ENCODE peak calls at places on chromosomes 5 and 9, in four cellular contexts. One of them, this sample, is unnamed. For H3K4me1 and H3K9me3, the result is how much of the 10 kb centered on the place peaks cover.

GRCh38 chr5:134533115-134533815 is 7.8 kb downstream of the JADE2 start:
- DNase-seq in gastrocnemius medialis: peak
- DNase-seq in Peyer's patch: no peak
- DNase-seq in sigmoid colon: peak
- DNase-seq in this sample: peak

GRCh38 chr5:16679863-16680262 is 63.1 kb upstream of the RETREG1 start:
- DNase-seq in gastrocnemius medialis: no peak
- DNase-seq in Peyer's patch: no peak
- DNase-seq in sigmoid colon: no peak
- DNase-seq in this sample: no peak

GRCh38 chr9:1100945-1101344 is 50.8 kb downstream of the DMRT2 start:
- DNase-seq in gastrocnemius medialis: peak
- DNase-seq in Peyer's patch: no peak
- DNase-seq in sigmoid colon: no peak
- DNase-seq in this sample: no peak

GRCh38 chr9:79037338-79037737 is 534.4 kb upstream of the TLE4 start:
- DNase-seq in Peyer's patch: no peak
- DNase-seq in sigmoid colon: no peak
- DNase-seq in gastrocnemius medialis: no peak
- DNase-seq in this sample: no peak

GRCh38 chr5:148384389-148384756 is 615 bp downstream of the FBXO38 start:
- DNase-seq in Peyer's patch: no peak
- DNase-seq in sigmoid colon: no peak
- DNase-seq in gastrocnemius medialis: no peak
- DNase-seq in this sample: no peak

GRCh38 chr5:143699121-143699520 is 112.8 kb upstream of the HMHB1 start:
- DNase-seq in gastrocnemius medialis: no peak
- DNase-seq in sigmoid colon: no peak
- DNase-seq in Peyer's patch: no peak
- DNase-seq in this sample: no peak

GRCh38 chr5:14749579-14750091 is 85.1 kb downstream of the OTULIN start:
- DNase-seq in sigmoid colon: no peak
- DNase-seq in gastrocnemius medialis: no peak
- DNase-seq in Peyer's patch: no peak
- DNase-seq in this sample: no peak

GRCh38 chr9:111854799-111855198 is 41.8 kb upstream of the UGCG start:
- DNase-seq in sigmoid colon: no peak
- DNase-seq in gastrocnemius medialis: no peak
- DNase-seq in Peyer's patch: no peak
- DNase-seq in this sample: no peak

GRCh38 chr5:92560698-92561361 is 1020.2 kb downstream of the NR2F1-AS1 start:
- DNase-seq in gastrocnemius medialis: no peak
- DNase-seq in sigmoid colon: no peak
- DNase-seq in Peyer's patch: no peak
- DNase-seq in this sample: no peak

GRCh38 chr5:178069909-178070308 is 43.4 kb upstream of the N4BP3 start:
- DNase-seq in Peyer's patch: peak
- DNase-seq in gastrocnemius medialis: no peak
- DNase-seq in sigmoid colon: no peak
- DNase-seq in this sample: no peak

GRCh38 chr9:89854715-89855475 is 250.1 kb downstream of the GADD45G start:
- DNase-seq in Peyer's patch: peak
- DNase-seq in sigmoid colon: peak
- DNase-seq in gastrocnemius medialis: no peak
- DNase-seq in this sample: no peak

GRCh38 chr9:131755541-131756198 is 15.8 kb upstream of the RAPGEF1 start:
- DNase-seq in sigmoid colon: peak
- DNase-seq in Peyer's patch: peak
- DNase-seq in gastrocnemius medialis: peak
- DNase-seq in this sample: peak

GRCh38 chr9:36128331-36128730 is 8.2 kb upstream of the GLIPR2 start:
- DNase-seq in sigmoid colon: no peak
- DNase-seq in Peyer's patch: no peak
- DNase-seq in gastrocnemius medialis: no peak
- DNase-seq in this sample: no peak

GRCh38 chr5:131252824-131253171 is 11.1 kb upstream of the CDC42SE2 start:
- DNase-seq in Peyer's patch: peak
- DNase-seq in gastrocnemius medialis: peak
- DNase-seq in sigmoid colon: peak
- DNase-seq in this sample: no peak

GRCh38 chr5:82257247-82257646 is 20.9 kb downstream of the RPS23 start:
- DNase-seq in Peyer's patch: no peak
- DNase-seq in gastrocnemius medialis: no peak
- DNase-seq in sigmoid colon: no peak
- DNase-seq in this sample: no peak

GRCh38 chr5:168422431-168422830 is 63.8 kb upstream of the RARS1 start:
- DNase-seq in Peyer's patch: no peak
- DNase-seq in gastrocnemius medialis: no peak
- DNase-seq in sigmoid colon: no peak
- DNase-seq in this sample: no peak

GRCh38 chr9:136882109-136882946 is 4.0 kb upstream of the TRAF2 start:
- DNase-seq in gastrocnemius medialis: peak
- DNase-seq in sigmoid colon: peak
- DNase-seq in Peyer's patch: peak
- DNase-seq in this sample: no peak

GRCh38 chr5:1343315-1343751 is 1.6 kb downstream of the CLPTM1L start:
- DNase-seq in gastrocnemius medialis: no peak
- DNase-seq in Peyer's patch: no peak
- DNase-seq in sigmoid colon: no peak
- DNase-seq in this sample: no peak

GRCh38 chr5:1343931-1344901 is 683 bp downstream of the CLPTM1L start:
- DNase-seq in gastrocnemius medialis: no peak
- DNase-seq in sigmoid colon: no peak
- DNase-seq in Peyer's patch: peak
- DNase-seq in this sample: peak

GRCh38 chr5:1346627-1347440 is 1.9 kb upstream of the CLPTM1L start:
- DNase-seq in Peyer's patch: no peak
- DNase-seq in gastrocnemius medialis: no peak
- DNase-seq in sigmoid colon: no peak
- DNase-seq in this sample: no peak

GRCh38 chr5:1345876-1346626 is 1.2 kb upstream of the CLPTM1L start:
- DNase-seq in Peyer's patch: no peak
- DNase-seq in gastrocnemius medialis: no peak
- DNase-seq in sigmoid colon: no peak
- DNase-seq in this sample: no peak

GRCh38 chr5:1344975-1345838 is at the start of gene CLPTM1L:
- DNase-seq in Peyer's patch: peak
- DNase-seq in sigmoid colon: peak
- DNase-seq in gastrocnemius medialis: peak
- DNase-seq in this sample: peak
- TF ChIP-seq POLR2A in Peyer's patch: peak
- TF ChIP-seq POLR2A in sigmoid colon: peak
- TF ChIP-seq POLR2A in gastrocnemius medialis: peak
- TF ChIP-seq POLR2A in this sample: peak

GRCh38 chr9:93996367-93996766 is 41.2 kb upstream of the BARX1 start:
- DNase-seq in sigmoid colon: no peak
- DNase-seq in Peyer's patch: no peak
- DNase-seq in gastrocnemius medialis: no peak
- DNase-seq in this sample: no peak

GRCh38 chr9:93996863-93997262 is 41.7 kb upstream of the BARX1 start:
- DNase-seq in sigmoid colon: no peak
- DNase-seq in gastrocnemius medialis: no peak
- DNase-seq in Peyer's patch: no peak
- DNase-seq in this sample: no peak

GRCh38 chr9:93992830-93993229 is 37.7 kb upstream of the BARX1 start:
- DNase-seq in gastrocnemius medialis: no peak
- DNase-seq in sigmoid colon: no peak
- DNase-seq in Peyer's patch: no peak
- DNase-seq in this sample: no peak

GRCh38 chr9:93990448-93990847 is 35.3 kb upstream of the BARX1 start:
- DNase-seq in gastrocnemius medialis: no peak
- DNase-seq in Peyer's patch: no peak
- DNase-seq in sigmoid colon: no peak
- DNase-seq in this sample: no peak

DNA sequence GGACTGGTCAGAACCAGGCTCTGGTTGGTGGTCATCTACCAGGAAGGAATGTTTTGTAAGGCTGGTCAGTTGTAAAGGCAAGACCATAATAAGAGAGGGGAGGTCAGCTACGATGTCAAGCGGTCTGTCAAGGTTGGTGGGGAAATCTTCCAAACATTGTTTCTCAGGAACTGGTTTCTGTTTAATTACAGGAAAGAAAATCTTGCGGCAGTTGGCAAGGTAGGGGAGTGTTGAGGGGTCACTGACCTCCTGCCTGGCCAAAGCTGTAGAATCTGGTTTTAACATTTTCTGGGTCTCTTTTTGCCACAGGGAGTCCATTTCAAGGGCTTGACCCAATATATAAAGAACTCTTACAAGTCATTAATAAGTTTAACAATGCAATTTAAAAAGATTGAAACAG is 39.0 kb upstream of the BARX1 start:
- DNase-seq in Peyer's patch: no peak
- DNase-seq in gastrocnemius medialis: no peak
- DNase-seq in sigmoid colon: no peak
- DNase-seq in this sample: no peak
- H3K4me1 ChIP-seq in Peyer's patch: under half
- H3K4me1 ChIP-seq in gastrocnemius medialis: under half
- H3K4me1 ChIP-seq in sigmoid colon: under half
- H3K4me1 ChIP-seq in this sample: under half

GRCh38 chr5:180217797-180218196 is 8.8 kb upstream of the RASGEF1C start:
- DNase-seq in gastrocnemius medialis: no peak
- DNase-seq in sigmoid colon: no peak
- DNase-seq in Peyer's patch: no peak
- DNase-seq in this sample: no peak
- H3K9me3 ChIP-seq in gastrocnemius medialis: under half
- H3K9me3 ChIP-seq in sigmoid colon: under half
- H3K9me3 ChIP-seq in Peyer's patch: under half
- H3K9me3 ChIP-seq in this sample: under half

DNA sequence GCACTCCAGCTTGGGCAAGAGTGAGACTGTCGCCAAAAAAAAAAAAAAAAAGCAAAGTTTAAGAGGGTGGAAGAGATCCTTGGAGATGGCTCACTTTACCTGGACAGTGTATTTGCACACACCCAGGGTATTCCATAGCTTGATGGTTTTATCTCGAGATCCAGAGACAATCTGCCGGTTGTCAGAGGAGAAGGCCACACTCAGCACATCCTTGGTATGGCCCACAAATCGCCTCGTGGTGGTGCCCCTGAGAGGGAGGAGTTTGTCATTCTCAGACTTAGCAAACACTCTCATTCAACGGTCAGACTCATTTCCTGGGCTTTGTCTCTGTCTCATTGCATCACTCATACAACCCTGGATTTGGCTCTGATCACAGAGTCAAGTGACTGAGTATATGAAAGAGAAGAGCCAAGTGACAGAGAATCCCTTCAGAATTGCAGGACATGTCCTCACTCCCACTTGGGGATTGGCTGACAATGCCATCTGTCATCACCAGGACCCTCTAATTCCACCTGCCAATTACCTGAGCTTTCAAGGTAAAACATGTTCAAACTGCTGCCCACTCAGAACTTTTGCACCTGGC is 2.2 kb downstream of the RACK1 start:
- DNase-seq in Peyer's patch: peak
- DNase-seq in gastrocnemius medialis: peak
- DNase-seq in sigmoid colon: peak
- DNase-seq in this sample: no peak
- TF ChIP-seq POLR2A in Peyer's patch: no peak
- TF ChIP-seq POLR2A in gastrocnemius medialis: no peak
- TF ChIP-seq POLR2A in sigmoid colon: no peak
- TF ChIP-seq POLR2A in this sample: no peak

DNA sequence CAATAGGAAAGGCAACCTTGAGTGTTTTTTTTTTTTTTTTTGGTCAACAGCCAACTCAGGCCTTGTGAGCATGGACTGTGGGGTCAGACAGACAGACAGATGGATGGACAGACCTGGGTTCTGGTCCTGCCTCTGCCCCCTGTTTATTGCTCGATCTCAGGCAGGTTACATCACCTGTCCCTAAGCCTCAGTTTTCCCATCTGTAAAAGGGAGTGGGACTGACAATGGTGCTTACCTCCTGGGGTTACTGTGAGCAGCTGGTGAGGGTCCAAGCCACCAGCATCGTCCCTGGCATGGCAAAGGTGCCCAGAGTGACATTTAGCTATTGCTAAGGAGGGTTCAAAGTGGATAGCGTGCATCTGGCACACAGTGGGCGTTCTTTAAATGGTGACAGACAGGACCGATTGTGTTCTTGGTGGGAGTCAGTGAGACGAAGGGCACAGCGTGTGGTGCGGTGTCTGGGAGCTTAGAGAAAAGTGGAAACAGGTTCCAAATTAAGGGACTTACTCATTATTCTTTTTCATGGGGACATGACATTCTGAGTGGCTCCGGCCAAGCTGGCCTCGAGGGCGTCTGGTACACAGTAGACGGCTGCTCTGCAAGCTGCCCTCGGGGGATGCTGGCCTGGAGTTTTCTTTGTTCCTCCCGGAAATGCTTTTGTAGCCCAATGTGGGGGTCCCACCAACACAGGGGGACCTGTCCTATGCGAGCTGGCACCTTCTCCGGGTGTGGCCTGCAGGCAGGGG is 72.1 kb downstream of the COL27A1 start:
- DNase-seq in sigmoid colon: no peak
- DNase-seq in Peyer's patch: no peak
- DNase-seq in gastrocnemius medialis: no peak
- DNase-seq in this sample: no peak
- H3K4me1 ChIP-seq in sigmoid colon: under half
- H3K4me1 ChIP-seq in Peyer's patch: under half
- H3K4me1 ChIP-seq in gastrocnemius medialis: under half
- H3K4me1 ChIP-seq in this sample: under half